ENCODE peak calls at places on chromosomes 16 and 17, in four cellular contexts. X is tibial artery, I is colonic mucosa, F is kidney epithelial cell. P is an unnamed sample.

GRCh38 chr16:35207059-35207999 is 1747.9 kb downstream of the TP53TG3F start:
- DNase-seq in X (no peak), I (no peak), F (no peak), P (no peak)

GRCh38 chr16:22962905-22963304 is 148.9 kb downstream of the HS3ST2 start:
- DNase-seq in X (no peak), I (no peak), F (no peak), P (no peak)

GRCh38 chr17:17377071-17377487 is 73.9 kb downstream of the NT5M start:
- DNase-seq in X (no peak), I (no peak), F (no peak), P (no peak)

GRCh38 chr17:65548570-65548969 is 12.9 kb downstream of the AXIN2 start:
- DNase-seq in X (no peak), I (no peak), F (no peak), P (no peak)

GRCh38 chr16:84585886-84586285 is 32.0 kb downstream of the COTL1 start:
- DNase-seq in X (no peak), I (no peak), F (no peak), P (no peak)

GRCh38 chr17:16952401-16952800 is 19.5 kb downstream of the TNFRSF13B start:
- DNase-seq in X (no peak), I (no peak), F (no peak), P (no peak)

GRCh38 chr16:24053325-24053946 is 202.7 kb upstream of the CACNG3 start:
- DNase-seq in X (no peak), I (no peak), F (no peak), P (no peak)

GRCh38 chr17:75906143-75906884 is 1.6 kb upstream of the MRPL38 start:
- DNase-seq in X (no peak), I (no peak), F (no peak), P (no peak)

GRCh38 chr17:65742433-65743312 is 181.2 kb upstream of the AXIN2 start:
- DNase-seq in X (no peak), I (no peak), F (peak; percentile 42), P (peak; percentile 22)

GRCh38 chr17:79854080-79854861 is 15.0 kb upstream of the CBX4 start:
- DNase-seq in X (no peak), I (no peak), F (no peak), P (no peak)

GRCh38 chr16:67886387-67886786 is 1.7 kb downstream of the NRN1L start:
- DNase-seq in X (no peak), I (no peak), F (no peak), P (no peak)

GRCh38 chr17:81200695-81201580 is 21.8 kb downstream of the CEP131 start:
- DNase-seq in X (no peak), I (peak; percentile 75), F (peak; percentile 29), P (no peak)

GRCh38 chr17:81427446-81428120 is 32.3 kb downstream of the BAHCC1 start:
- DNase-seq in X (peak; percentile 84), I (peak; percentile 65), F (no peak), P (no peak)

DNA sequence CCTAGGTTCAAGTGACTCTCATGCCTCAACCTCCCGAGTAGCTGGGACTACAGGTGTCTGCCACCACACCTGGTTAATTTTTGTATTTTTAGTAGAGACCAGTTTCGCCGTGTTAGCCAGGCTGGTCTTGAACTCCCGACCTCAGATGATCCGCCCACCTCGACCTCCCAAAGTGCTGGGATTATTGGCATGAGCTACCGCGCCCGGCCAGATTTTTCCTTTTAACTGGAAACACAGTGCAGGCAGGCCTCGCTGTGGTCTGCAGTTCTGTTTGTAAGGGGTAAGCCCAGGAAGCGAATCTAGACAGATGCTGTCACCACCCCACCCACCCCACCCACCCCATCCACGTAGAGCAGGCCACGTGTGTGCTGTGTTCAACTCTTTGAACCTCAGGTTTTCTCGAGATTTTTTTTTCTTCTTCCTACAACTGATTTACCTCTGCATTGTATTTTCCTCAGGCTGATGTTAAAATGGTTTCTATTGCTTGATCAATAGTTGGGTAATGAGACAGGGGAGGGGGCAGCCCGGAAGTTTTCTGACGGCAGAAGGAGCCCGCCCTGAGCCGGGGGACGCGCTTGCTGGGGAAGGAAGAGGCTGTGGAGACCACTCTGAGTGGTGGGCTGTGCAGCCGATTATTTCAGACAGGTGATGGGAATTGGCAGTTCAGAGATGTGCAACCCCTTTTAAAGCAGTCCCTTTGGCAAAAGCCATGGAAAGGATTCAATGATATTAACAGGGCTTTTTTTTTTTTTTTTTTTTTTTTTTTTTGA is 72.9 kb downstream of the DNAH17 start:
- DNase-seq in X (no peak), I (no peak), F (no peak), P (no peak)
- H3K4me3 ChIP-seq in X (no peak overlapping the region), I (no peak overlapping the region), F (no peak overlapping the region), P (no peak overlapping the region)

GRCh38 chr16:1991588-1992474 is 2.1 kb downstream of the SYNGR3 start:
- DNase-seq in X (peak; percentile 92), I (peak; percentile 99), F (peak; percentile 42), P (no peak)

GRCh38 chr16:1989209-1989825 is 453 bp upstream of the SYNGR3 start:
- DNase-seq in X (no peak), I (peak; percentile 44), F (no peak), P (no peak)

GRCh38 chr16:1990336-1991134 is 765 bp downstream of the SYNGR3 start:
- DNase-seq in X (no peak), I (peak; percentile 68), F (no peak), P (no peak)

GRCh38 chr16:1991135-1991551 is 1.4 kb downstream of the SYNGR3 start:
- DNase-seq in X (no peak), I (peak; percentile 56), F (no peak), P (no peak)

GRCh38 chr16:1989826-1990335 is at the start of gene SYNGR3:
- DNase-seq in X (no peak), I (no peak), F (no peak), P (no peak)
- H3K4me3 ChIP-seq in X (no peak within 1 kb of the TSS), I (peak within 1 kb of the TSS; percentile 8), F (peak within 1 kb of the TSS; percentile 31), P (peak within 1 kb of the TSS; percentile 40)

GRCh38 chr17:42159796-42160551 is 5.2 kb upstream of the RAB5C start:
- DNase-seq in X (no peak), I (no peak), F (no peak), P (no peak)

GRCh38 chr17:42154514-42154883 is 290 bp downstream of the RAB5C start:
- DNase-seq in X (no peak), I (no peak), F (no peak), P (no peak)

GRCh38 chr17:42153919-42154491 is 784 bp downstream of the RAB5C start:
- DNase-seq in X (no peak), I (peak; percentile 35), F (no peak), P (no peak)

DNA sequence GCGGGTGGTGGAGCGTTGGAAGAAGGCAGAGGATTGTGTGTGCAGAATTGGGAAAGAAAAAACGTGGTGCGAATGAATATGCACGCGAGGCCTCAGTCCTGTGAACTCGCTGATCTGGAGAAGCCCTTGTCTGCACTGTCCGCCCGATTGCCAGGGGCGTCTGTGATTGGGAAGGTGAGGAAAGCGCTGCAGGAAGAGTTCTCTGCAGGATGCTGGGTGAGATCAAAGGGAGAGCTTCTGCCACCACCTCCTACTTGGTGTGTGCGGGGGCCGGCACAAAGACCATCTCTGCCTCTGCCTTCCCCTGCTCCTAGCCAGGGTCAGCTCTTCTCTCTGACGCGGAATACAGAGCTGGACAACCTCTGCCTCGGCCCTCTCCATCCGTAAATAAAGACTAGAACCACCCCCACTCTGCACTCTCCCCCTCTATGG is 841 bp upstream of the RAB5C start:
- DNase-seq in X (no peak), I (no peak), F (no peak), P (no peak)
- H3K4me3 ChIP-seq in X (peak overlapping the region; percentile 78), I (peak overlapping the region; percentile 99), F (peak overlapping the region; percentile 50), P (peak overlapping the region; percentile 89)

GRCh38 chr17:83154311-83155127 is 75.1 kb downstream of the METRNL start:
- DNase-seq in X (peak; percentile 60), I (no peak), F (no peak), P (no peak)

GRCh38 chr17:83152745-83153611 is 73.6 kb downstream of the METRNL start:
- DNase-seq in X (peak; percentile 80), I (no peak), F (no peak), P (no peak)

GRCh38 chr17:83156408-83156807 is 77.0 kb downstream of the METRNL start:
- DNase-seq in X (peak; percentile 38), I (no peak), F (no peak), P (no peak)

GRCh38 chr17:83153681-83154310 is 74.4 kb downstream of the METRNL start:
- DNase-seq in X (peak; percentile 69), I (no peak), F (no peak), P (no peak)

DNA sequence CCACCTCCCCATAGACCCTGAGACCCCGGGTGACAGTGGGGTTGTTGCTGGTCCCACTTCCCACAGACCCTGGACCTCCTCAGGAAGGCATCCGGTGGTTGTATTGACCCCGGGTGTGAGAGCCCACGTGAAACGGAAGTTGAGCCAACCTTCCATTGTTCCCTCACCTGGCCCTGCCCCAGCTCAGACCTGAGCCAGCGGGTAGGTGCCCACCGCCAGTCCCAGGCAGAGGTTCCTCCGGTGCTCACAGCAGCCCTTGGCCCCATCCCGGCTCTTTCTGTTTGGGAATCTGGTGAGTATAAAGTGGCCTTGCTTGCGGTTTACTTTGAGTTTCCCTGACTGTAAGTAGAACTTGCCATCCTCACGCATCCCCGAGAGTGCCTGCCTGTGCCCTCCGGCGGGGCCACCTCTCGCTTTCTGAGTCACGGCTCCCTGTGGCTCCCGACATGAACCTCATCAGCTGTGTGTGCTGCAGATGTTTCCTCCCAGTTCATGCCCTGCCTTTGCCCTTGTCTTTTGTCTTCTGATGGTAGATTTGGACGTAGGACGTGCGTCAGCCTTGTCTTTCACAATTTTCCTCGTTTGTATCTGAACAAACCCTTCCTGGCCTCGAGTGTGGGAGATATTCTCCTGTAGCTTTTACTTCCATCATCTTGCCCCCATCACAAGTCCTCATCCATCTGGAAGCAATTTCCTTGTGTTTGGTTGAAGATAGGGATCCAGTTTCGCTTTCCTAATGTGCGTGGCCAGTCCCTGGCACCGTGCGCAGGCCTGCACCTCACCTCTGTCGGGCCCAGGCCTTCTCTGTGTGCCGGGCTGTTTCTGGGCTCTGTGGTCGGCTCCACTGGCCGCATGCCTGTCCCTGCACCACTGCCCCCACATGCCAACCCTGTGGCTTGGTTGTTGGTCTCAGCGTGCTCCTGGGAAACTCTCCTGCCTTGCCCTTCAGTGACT is 76.0 kb downstream of the METRNL start:
- DNase-seq in X (peak; percentile 76), I (no peak), F (no peak), P (no peak)
- H3K4me3 ChIP-seq in X (no peak overlapping the region), I (no peak overlapping the region), F (no peak overlapping the region), P (no peak overlapping the region)